ENCODE peak calls at places on chromosomes 1 and 21, in ten cellular contexts. O is HCT116, S is fibroblast of lung, V is neural progenitor cell, W is HepG2, I is Karpas-422, B is mesenchymal stem cell, F is GM12878, R is mammary epithelial cell, Q is DND-41. M is an unnamed sample. For H3K4me1, the result is how much of the 10 kb centered on the place peaks cover.

GRCh38 chr1:244137725-244138124 is 86.6 kb downstream of the ZBTB18 start:
- DNase-seq in V (no peak), F (no peak), B (peak), W (no peak), Q (no peak), I (no peak), O (no peak), R (no peak), S (peak), M (no peak)

GRCh38 chr1:115062542-115063004 is 26.7 kb downstream of the TSPAN2 start:
- DNase-seq in R (peak), Q (peak), S (peak), F (peak), I (no peak), O (no peak), V (no peak), B (no peak), W (no peak), M (peak)

GRCh38 chr1:183962903-183963302 is 74.6 kb downstream of the COLGALT2 start:
- DNase-seq in I (no peak), R (no peak), O (no peak), Q (no peak), F (no peak), B (no peak), W (no peak), S (no peak), V (no peak), M (no peak)

GRCh38 chr1:183244466-183244865 is 58.4 kb downstream of the LAMC2 start:
- DNase-seq in W (no peak), B (peak), Q (no peak), S (no peak), O (no peak), V (no peak), I (no peak), R (no peak), F (no peak), M (peak)

GRCh38 chr1:175683491-175684175 is 59.8 kb downstream of the TNR start:
- DNase-seq in B (no peak), F (no peak), Q (no peak), R (no peak), W (no peak), O (no peak), I (no peak), V (no peak), S (no peak), M (no peak)

GRCh38 chr1:247494746-247495145 is 36.8 kb upstream of the OR2B11 start:
- DNase-seq in B (no peak), R (no peak), I (no peak), V (no peak), Q (no peak), O (no peak), S (no peak), W (no peak), F (no peak), M (no peak)

GRCh38 chr1:156103521-156103947 is 11.0 kb upstream of the LMNA start:
- DNase-seq in I (no peak), R (no peak), V (no peak), F (no peak), Q (no peak), O (no peak), B (peak), W (no peak), S (peak), M (peak)

GRCh38 chr1:94012686-94013330 is 103.6 kb upstream of the GCLM start:
- DNase-seq in B (no peak), S (no peak), W (no peak), O (no peak), Q (no peak), R (no peak), I (no peak), F (no peak), V (no peak), M (no peak)

GRCh38 chr1:75614455-75615379 is 3.8 kb upstream of the SLC44A5 start:
- DNase-seq in Q (peak), I (no peak), O (peak), W (peak), B (peak), S (peak), R (peak), F (no peak), V (peak), M (peak)

GRCh38 chr1:41046347-41046775 is 24.8 kb upstream of the SLFNL1 start:
- DNase-seq in I (no peak), V (no peak), S (no peak), W (no peak), B (no peak), R (no peak), Q (no peak), O (no peak), F (no peak), M (peak)

GRCh38 chr1:18480315-18481189 is at the start of gene KLHDC7A:
- DNase-seq in O (no peak), I (no peak), R (peak), W (peak), B (no peak), S (peak), V (peak), Q (no peak), F (no peak), M (peak)

GRCh38 chr1:21436488-21437340 is 3.2 kb upstream of the NBPF3 start:
- DNase-seq in Q (no peak), S (no peak), V (peak), O (no peak), R (no peak), W (no peak), I (no peak), B (no peak), F (no peak), M (peak)

GRCh38 chr1:62541048-62541447 is 56.3 kb upstream of the ANGPTL3 start:
- DNase-seq in R (no peak), S (no peak), W (no peak), F (no peak), B (no peak), O (no peak), Q (no peak), V (no peak), I (no peak), M (no peak)

GRCh38 chr1:119631086-119631432 is 17.0 kb downstream of the ZNF697 start:
- DNase-seq in B (no peak), O (no peak), W (no peak), Q (no peak), F (no peak), I (no peak), V (no peak), R (no peak), S (no peak), M (no peak)

GRCh38 chr1:203216274-203217138 is 13.0 kb downstream of the CHIT1 start:
- DNase-seq in V (peak), Q (peak), R (peak), O (peak), F (peak), B (peak), I (peak), S (peak), W (peak), M (peak)

GRCh38 chr1:1577367-1578011 is 2.8 kb upstream of the SSU72 start:
- DNase-seq in S (no peak), Q (no peak), F (no peak), I (no peak), O (no peak), W (peak), V (no peak), R (no peak), B (no peak), M (peak)

GRCh38 chr1:218546314-218546713 is 201.2 kb downstream of the TGFB2 start:
- DNase-seq in F (no peak), W (no peak), V (no peak), S (no peak), O (no peak), B (no peak), I (no peak), R (no peak), Q (no peak), M (no peak)

GRCh38 chr1:150171801-150172200 is 22.1 kb downstream of the PLEKHO1 start:
- DNase-seq in F (no peak), I (no peak), V (no peak), B (no peak), S (no peak), Q (no peak), O (no peak), R (no peak), W (no peak), M (no peak)

DNA sequence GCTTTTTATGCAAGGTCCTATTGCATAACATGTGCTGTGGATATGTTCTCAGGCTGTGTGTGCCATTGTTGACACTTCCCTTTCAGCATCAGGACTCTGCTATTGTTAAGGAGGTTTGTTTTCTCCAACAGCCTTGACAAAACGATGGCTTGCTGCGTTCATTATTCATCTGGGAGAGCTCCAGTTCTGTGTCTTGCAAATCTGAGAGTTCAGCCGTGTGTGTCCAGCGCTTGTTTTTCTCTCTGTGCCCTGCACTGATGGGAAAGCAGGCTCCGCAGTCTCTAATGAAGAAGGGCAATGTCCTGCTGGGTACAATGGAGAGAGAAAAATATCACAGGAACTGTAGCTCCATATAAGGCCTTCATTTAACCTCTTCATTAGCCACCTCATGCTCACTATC is 63.7 kb downstream of the CLDN17 start:
- DNase-seq in F (no peak), O (no peak), W (no peak), R (no peak), V (peak), Q (no peak), S (no peak), I (no peak), B (no peak), M (no peak)
- H3K9ac ChIP-seq in F (no peak), O (no peak), W (no peak), R (no peak), V (no peak), Q (no peak), S (no peak), I (no peak), B (no peak), M (no peak)

GRCh38 chr1:189313488-189313887 is 1164.2 kb downstream of the BRINP3 start:
- DNase-seq in V (no peak), F (no peak), Q (no peak), S (no peak), B (no peak), R (no peak), I (no peak), W (no peak), O (no peak), M (no peak)

GRCh38 chr1:189312499-189312898 is 1165.2 kb downstream of the BRINP3 start:
- DNase-seq in S (no peak), R (no peak), I (no peak), Q (no peak), O (no peak), W (no peak), F (no peak), B (no peak), V (no peak), M (no peak)

GRCh38 chr1:189315035-189315927 is 1162.4 kb downstream of the BRINP3 start:
- DNase-seq in O (no peak), R (no peak), V (no peak), I (no peak), B (no peak), W (no peak), S (no peak), Q (no peak), F (no peak), M (no peak)

DNA sequence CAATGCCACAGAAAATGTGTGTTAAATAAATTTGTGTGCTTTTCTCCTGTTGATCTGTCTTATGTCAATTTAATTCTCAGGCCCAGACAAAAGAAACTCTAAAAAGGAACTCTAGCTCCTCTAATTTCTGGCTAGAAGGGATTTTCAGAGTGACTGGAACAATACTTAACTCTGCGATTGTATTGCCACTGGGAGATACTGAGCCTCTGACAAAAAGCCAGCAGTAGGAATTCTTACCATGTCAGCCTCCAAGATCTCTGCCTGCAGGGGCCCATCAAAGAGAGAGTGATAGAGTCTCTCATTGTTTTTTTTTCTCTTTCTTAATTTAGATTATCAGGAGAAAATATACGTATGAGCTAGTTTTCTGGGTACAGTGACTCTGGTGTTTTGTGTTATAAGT is 1165.7 kb downstream of the BRINP3 start:
- DNase-seq in F (no peak), O (no peak), R (no peak), V (peak), S (no peak), I (no peak), Q (no peak), B (no peak), W (no peak), M (no peak)
- H3K27ac ChIP-seq in F (no peak), O (no peak), R (no peak), V (peak), S (no peak), I (no peak), Q (no peak), B (no peak), W (no peak), M (no peak)

DNA sequence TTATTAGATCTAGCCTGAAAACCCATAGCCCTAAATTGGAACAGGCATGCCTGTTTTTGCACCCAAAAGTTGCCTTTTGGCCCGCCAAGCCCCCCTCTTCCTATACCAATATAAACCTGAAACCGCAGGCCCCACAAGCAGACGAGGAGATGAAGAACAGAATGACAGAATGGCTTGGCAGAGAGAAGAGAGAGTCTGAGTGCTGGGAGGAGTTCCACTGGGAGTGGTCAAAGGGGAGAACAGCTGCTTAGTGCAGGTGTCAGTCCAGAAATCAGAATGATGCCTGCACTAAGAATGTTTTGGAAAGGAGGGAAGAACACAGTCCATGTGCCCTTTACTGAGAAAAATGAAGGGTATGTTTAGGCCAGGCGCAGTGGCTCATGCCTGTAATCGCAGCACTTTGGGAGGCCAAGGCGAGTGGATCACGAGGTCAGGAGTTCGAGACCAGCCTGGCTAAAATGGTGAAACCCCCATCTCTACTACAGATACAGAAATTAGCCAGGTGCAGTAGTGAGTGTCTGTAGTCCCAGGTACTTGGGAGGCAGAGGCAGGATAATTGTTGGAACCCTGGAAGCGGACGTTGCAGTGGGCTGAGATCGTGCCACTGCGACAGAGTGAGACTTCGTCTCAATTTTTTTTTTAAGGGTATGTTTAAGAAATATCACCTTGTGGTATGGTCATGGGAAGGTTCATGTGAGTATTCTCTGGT is 9.4 kb downstream of the DYRK1A start:
- DNase-seq in F (no peak), R (no peak), V (no peak), B (no peak), I (no peak), O (no peak), Q (peak), W (no peak), S (no peak), M (no peak)
- H3K4me1 ChIP-seq in F (under half), R (under half), V (under half), B (under half), I (half or more), O (under half), Q (half or more), W (half or more), S (under half), M (under half)

GRCh38 chr1:87950369-87950768 is 621.7 kb downstream of the LMO4 start:
- DNase-seq in S (no peak), F (no peak), Q (no peak), W (no peak), V (no peak), O (no peak), B (no peak), R (no peak), I (no peak), M (no peak)

GRCh38 chr1:87955038-87955437 is 626.4 kb downstream of the LMO4 start:
- DNase-seq in R (no peak), F (no peak), Q (no peak), O (no peak), S (no peak), W (no peak), B (no peak), V (no peak), I (no peak), M (no peak)

GRCh38 chr1:87951852-87952251 is 623.2 kb downstream of the LMO4 start:
- DNase-seq in F (no peak), O (no peak), B (no peak), W (no peak), R (no peak), Q (no peak), S (peak), V (no peak), I (no peak), M (no peak)

GRCh38 chr1:87953732-87954344 is 625.2 kb downstream of the LMO4 start:
- DNase-seq in O (peak), S (peak), Q (peak), F (no peak), B (peak), I (peak), V (peak), W (peak), R (peak), M (peak)

GRCh38 chr1:87953109-87953508 is 624.4 kb downstream of the LMO4 start:
- DNase-seq in R (no peak), W (no peak), V (no peak), O (no peak), S (peak), I (no peak), Q (no peak), F (no peak), B (no peak), M (no peak)
- H3K9ac ChIP-seq in R (no peak), W (no peak), V (no peak), O (no peak), S (no peak), I (no peak), Q (no peak), F (no peak), B (no peak), M (no peak)

DNA sequence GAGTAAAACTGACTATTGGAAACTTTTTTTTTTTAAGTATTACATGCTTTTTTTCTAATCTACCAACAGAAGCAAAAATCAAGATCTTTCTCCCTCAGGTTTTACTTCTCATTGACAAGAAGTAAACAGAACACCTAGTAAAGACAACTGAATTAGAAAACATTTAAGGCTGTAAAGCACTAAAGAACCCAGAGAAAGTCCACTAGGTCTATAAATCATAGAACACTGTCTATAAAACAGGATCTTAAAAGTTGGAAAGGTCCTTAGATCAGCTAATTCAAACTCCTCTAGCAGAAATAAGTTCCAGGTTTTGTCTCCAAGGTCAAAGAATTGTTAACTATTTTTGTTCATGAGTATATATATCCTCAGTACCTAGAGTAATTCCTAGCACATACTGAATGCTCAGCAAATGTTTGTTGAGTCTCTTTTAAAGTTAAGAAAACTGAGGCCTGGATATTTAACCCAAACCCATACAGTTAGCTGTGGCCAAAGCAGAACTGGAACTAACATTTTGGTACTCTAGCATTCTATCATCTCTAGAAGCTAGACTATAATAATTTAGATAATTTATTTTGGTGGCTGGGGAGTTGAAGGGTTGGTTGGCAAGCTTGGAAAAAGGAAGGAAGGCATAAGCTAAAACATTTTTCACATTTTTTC is 3.0 kb downstream of the EPS15 start:
- DNase-seq in V (no peak), O (no peak), F (no peak), S (no peak), W (no peak), I (peak), R (no peak), Q (no peak), B (no peak), M (no peak)
- H3K27ac ChIP-seq in V (no peak), O (no peak), F (peak), S (no peak), W (no peak), I (peak), R (no peak), Q (no peak), B (no peak), M (peak)

DNA sequence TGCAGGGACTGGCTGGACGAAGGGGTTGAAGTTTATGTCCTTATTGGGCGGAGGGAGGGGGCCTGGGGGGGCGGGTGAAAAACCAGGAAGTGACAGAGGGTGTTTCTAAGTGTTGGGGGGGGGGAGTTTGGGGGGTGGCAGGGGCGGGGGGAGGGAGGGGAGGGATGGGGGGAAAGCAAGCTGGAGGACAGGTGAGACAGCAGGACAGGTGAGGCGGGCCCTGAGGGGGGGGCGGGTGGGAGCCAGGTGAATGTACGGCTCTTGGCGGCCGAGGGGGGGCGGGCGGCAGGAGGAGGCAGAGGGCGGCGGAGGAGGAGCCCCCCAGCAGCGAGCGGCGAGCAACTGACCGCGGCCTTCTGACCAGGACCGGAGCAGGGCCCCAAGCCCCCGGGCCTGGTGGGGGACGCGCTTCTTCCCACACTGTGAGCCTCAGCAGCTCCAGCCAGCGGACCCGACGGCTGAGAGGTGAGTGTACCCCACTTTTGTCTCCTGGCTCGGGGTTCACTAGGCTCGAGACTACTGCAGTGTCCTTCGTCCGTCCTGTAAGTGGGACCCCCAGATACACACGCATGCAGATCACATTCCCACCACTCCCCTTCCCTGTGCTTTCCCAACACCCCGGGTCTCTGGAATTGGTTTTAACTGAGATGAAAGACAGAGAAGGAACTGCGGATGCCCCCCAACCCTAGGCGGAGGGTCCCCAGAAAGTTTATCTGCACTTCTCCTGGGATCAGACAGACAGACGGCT is at the start of gene ZBTB7B:
- DNase-seq in B (peak), W (no peak), O (no peak), Q (no peak), I (peak), R (no peak), S (peak), F (no peak), V (peak), M (peak)
- H3K4me1 ChIP-seq in B (under half), W (half or more), O (half or more), Q (under half), I (half or more), R (under half), S (under half), F (under half), V (under half), M (under half)

GRCh38 chr1:240232548-240232947 is 140.9 kb downstream of the FMN2 start:
- DNase-seq in B (peak), O (no peak), W (no peak), R (no peak), Q (no peak), F (no peak), I (no peak), V (no peak), S (peak), M (no peak)
- H3K9ac ChIP-seq in B (peak), O (no peak), W (no peak), R (no peak), Q (no peak), F (no peak), I (no peak), V (no peak), S (no peak), M (no peak)

GRCh38 chr1:31515936-31516335 is 60.4 kb upstream of the TINAGL1 start:
- DNase-seq in W (no peak), I (no peak), Q (no peak), V (no peak), S (no peak), R (no peak), F (no peak), B (no peak), O (no peak), M (no peak)
- H3K27ac ChIP-seq in W (no peak), I (no peak), Q (no peak), V (no peak), S (no peak), R (no peak), F (no peak), B (no peak), O (no peak), M (no peak)